ENCODE peak calls at places on chromosomes 6 and 20, in ten cellular contexts. Z is cardiac muscle cell, Y is fibroblast of villous mesenchyme, K is neural crest cell, F is NB4, B is H9, O is Calu3, H is A549, N is PC-9, Q is astrocyte of the cerebellum. X is an unnamed sample.
A peak's percentile ranks its signal among the peaks of the same experiment; 100 is the strongest.

GRCh38 chr20:6057139-6057538 is 3.3 kb upstream of the LRRN4 start:
- DNase-seq in Y (no peak), O (no peak), F (no peak), Z (no peak), Q (no peak), N (no peak), K (no peak), H (no peak), B (no peak), X (no peak)

GRCh38 chr6:47655719-47656595 is 42.4 kb upstream of the ADGRF4 start:
- DNase-seq in Z (peak; percentile 24), K (no peak), H (peak; percentile 33), O (peak; percentile 80), Y (peak; percentile 40), N (peak; percentile 84), F (peak; percentile 65), B (peak; percentile 90), Q (no peak), X (no peak)

GRCh38 chr20:9143926-9144325 is 75.0 kb downstream of the PLCB4 start:
- DNase-seq in O (no peak), B (no peak), K (no peak), Y (peak; percentile 3), Z (no peak), N (no peak), H (no peak), Q (no peak), F (no peak), X (no peak)

GRCh38 chr6:8225113-8225512 is 122.8 kb upstream of the EEF1E1 start:
- DNase-seq in Y (no peak), N (no peak), F (no peak), B (no peak), Z (no peak), Q (no peak), H (no peak), K (no peak), O (no peak), X (no peak)

GRCh38 chr6:29602564-29603361 is 17.8 kb downstream of the OR2H2 start:
- DNase-seq in Y (peak; percentile 28), N (no peak), O (peak; percentile 42), Q (no peak), F (peak; percentile 24), H (peak; percentile 27), B (peak; percentile 85), K (peak; percentile 34), Z (peak; percentile 68), X (no peak)

GRCh38 chr6:144248470-144249301 is 36.4 kb upstream of the UTRN start:
- DNase-seq in B (no peak), Y (peak; percentile 67), K (no peak), N (no peak), H (no peak), F (no peak), Z (no peak), Q (no peak), O (no peak), X (no peak)

GRCh38 chr6:4370066-4370465 is 234.7 kb upstream of the ECI2 start:
- DNase-seq in Q (peak; percentile 87), B (no peak), O (no peak), H (peak; percentile 45), Y (peak; percentile 86), K (no peak), Z (no peak), N (peak; percentile 77), F (no peak), X (no peak)

GRCh38 chr6:7107578-7108195 is at the start of gene RREB1:
- DNase-seq in F (peak; percentile 90), Y (peak; percentile 71), Q (no peak), K (peak; percentile 46), B (peak; percentile 70), Z (peak; percentile 82), H (peak; percentile 61), O (peak; percentile 44), N (no peak), X (no peak)

GRCh38 chr6:16803294-16804006 is 42.2 kb upstream of the ATXN1 start:
- DNase-seq in H (no peak), N (no peak), O (no peak), F (no peak), B (peak; percentile 94), Y (peak; percentile 74), K (peak; percentile 42), Q (peak; percentile 54), Z (peak; percentile 86), X (no peak)

GRCh38 chr20:57622579-57623381 is 2.6 kb upstream of the ZBP1 start:
- DNase-seq in N (peak; percentile 83), Q (peak; percentile 22), Z (peak; percentile 59), K (peak; percentile 21), H (peak; percentile 91), F (peak; percentile 61), Y (peak; percentile 19), O (peak; percentile 96), B (peak; percentile 77), X (peak; percentile 19)

GRCh38 chr6:92024071-92024470 is 1395.3 kb downstream of the EPHA7 start:
- DNase-seq in H (no peak), B (no peak), O (no peak), N (no peak), K (no peak), F (no peak), Z (no peak), Y (no peak), Q (no peak), X (no peak)

GRCh38 chr20:10558635-10559187 is 115.1 kb downstream of the JAG1 start:
- DNase-seq in H (peak; percentile 44), F (no peak), N (peak; percentile 70), Y (peak; percentile 82), Z (peak; percentile 32), K (no peak), Q (peak; percentile 91), O (no peak), B (no peak), X (no peak)
- TF ChIP-seq CTCF in H (no peak), F (no peak), N (no peak), Y (peak; percentile 20), Z (peak; percentile 30), K (no peak), Q (peak; percentile 46), O (no peak), B (no peak), X (no peak)

GRCh38 chr20:63641792-63642517 is 11.3 kb downstream of the STMN3 start:
- DNase-seq in Z (peak; percentile 92), Y (peak; percentile 89), K (peak; percentile 73), N (peak; percentile 90), B (peak; percentile 97), H (peak; percentile 89), O (peak; percentile 99), F (peak; percentile 84), Q (no peak), X (peak; percentile 82)
- TF ChIP-seq CTCF in Z (peak; percentile 17), Y (peak; percentile 33), K (peak; percentile 64), N (peak; percentile 65), B (peak; percentile 64), H (no peak), O (peak; percentile 61), F (no peak), Q (peak; percentile 31), X (peak; percentile 37)

DNA sequence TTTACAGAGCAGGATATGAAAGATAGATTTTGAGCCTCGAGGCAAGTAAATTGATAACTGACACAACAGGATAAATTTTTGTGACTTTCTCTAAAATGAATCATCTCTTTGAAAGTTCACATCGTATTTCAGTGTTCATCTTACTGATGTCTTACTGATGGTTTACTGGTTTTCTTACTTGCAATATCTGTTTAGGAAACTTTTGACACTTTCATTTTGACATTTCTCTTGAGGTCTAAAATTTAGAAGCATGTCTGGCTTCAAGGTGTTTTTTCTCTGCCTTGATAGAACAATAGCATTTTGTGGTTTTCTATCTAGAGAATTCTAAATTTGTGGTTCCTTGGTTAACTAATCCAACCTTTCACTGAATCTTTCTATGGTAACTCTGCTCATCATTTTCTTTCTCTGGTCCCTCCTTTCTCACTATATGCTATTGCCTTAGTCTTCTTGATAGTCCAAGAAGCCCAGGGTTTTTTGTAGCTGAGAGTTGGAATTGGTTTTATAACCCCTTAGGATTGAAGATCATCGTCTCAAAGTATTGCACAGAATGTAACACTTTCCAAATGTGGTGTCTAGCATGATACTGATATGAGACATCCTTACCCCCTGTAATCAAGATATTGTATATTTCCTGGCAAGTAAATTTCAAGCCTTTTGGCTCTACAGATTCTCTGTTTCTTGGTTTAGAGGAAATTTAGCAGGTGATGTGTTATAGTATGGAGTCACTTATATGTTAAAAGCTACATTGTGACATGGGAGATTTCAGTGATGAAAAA is 98.7 kb downstream of the RNF144B start:
- DNase-seq in H (no peak), B (no peak), Q (no peak), K (no peak), Y (no peak), F (no peak), Z (no peak), O (no peak), N (no peak), X (no peak)
- TF ChIP-seq CTCF in H (no peak), B (no peak), Q (no peak), K (no peak), Y (no peak), F (no peak), Z (no peak), O (no peak), N (no peak), X (no peak)

DNA sequence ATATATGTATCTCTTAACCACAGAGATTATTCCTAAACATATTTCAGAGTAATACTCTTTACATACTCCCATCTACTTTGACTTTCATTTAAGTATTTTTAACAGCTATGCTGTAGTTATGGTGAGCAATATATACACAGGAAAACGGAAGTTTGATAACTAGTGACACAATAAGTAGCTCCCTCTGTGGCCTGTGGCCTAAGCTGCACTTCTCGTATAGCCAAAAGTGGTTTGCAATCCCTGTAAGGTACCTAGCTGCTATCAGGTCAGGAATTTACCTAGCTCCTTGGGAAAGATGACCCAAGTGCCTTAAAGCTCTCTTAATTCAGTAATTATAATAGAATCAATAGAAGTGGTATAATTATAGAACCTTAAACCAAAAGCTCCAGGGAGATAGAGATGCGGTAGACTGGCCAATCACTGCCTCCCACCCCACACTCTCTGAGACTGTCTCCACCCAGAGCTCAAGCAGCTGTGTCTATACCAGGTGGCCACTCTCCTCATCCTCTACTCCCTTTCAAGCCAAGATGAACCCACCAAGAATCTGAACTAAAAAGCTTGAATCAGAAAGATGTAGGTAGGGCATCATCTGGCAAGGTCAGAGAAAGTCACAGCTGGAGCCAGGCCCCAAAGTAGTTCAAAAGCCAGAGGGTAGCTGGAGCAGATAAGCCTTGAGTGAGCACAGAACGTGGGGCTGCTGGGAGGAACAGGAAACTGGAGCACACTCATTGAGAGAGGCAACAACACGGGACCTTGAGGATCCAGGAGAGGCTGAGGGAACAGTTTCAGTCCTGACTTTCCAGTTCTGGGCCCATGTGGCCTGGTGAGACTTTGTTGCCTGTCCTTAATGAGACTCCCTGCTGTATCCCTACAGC is 84.9 kb upstream of the ASF1A start:
- DNase-seq in N (no peak), Y (no peak), H (no peak), O (no peak), K (no peak), F (peak; percentile 37), Z (no peak), B (no peak), Q (no peak), X (no peak)
- TF ChIP-seq CTCF in N (no peak), Y (no peak), H (no peak), O (no peak), K (no peak), F (no peak), Z (no peak), B (no peak), Q (no peak), X (no peak)

DNA sequence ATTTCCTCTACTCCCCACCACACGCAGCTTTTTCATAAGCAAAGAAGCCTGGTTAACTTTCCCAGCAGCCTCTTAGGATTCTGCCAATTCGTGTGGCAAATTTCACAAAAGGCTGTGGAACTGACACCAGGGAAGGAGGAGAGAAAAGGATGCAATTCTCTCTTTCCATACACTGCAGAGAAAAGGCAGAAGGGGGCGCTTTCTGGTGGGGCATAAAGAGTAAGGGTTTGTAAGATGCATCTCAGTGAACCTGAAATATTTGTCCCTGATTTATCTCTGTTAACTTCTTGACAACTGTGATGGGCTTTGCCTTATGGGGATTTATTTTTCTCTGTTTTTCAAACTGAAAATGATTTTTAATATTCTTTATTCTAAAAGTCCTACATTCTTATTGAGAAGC is 45.5 kb upstream of the GLP1R start:
- DNase-seq in O (peak; percentile 52), N (no peak), F (peak; percentile 26), B (no peak), H (no peak), Y (no peak), Q (no peak), Z (peak; percentile 42), K (peak; percentile 5), X (no peak)
- TF ChIP-seq CTCF in O (peak; percentile 37), N (no peak), F (peak; percentile 37), B (peak; percentile 78), H (no peak), Y (peak; percentile 19), Q (no peak), Z (peak; percentile 20), K (peak; percentile 44), X (peak; percentile 55)

X was measured in LNCaP clone FGC.